ENCODE peak calls at places on chromosomes 2 and 18, in nine cellular contexts. T is naive B cell; Y is HTR-8/SVneo; C is amygdala; B is anterior cingulate cortex; J is stimulated activated CD4-positive, alpha-beta T cell treated with anti-CD3 and anti-CD28 coated beads, Interleukin-2, amount 100 ng/mL, for 48 hours; N is spleen; D is endothelial cell of umbilical vein; O is substantia nigra. R is an unnamed sample.

GRCh38 chr2:240605867-240606743 is 19.2 kb upstream of the GPR35 start:
- DNase-seq in O (no peak), B (no peak), T (no peak), J (no peak), D (no peak), N (peak), C (no peak), Y (no peak), R (no peak)

GRCh38 chr2:81583311-81584108 is 1279.0 kb upstream of the LRRTM1 start:
- DNase-seq in N (no peak), C (no peak), T (no peak), B (no peak), Y (no peak), O (no peak), J (no peak), D (no peak), R (no peak)

GRCh38 chr18:48931680-48932461 is 18.9 kb downstream of the SMAD7 start:
- DNase-seq in T (no peak), O (no peak), B (no peak), Y (no peak), N (no peak), C (no peak), D (peak), J (peak), R (no peak)

GRCh38 chr2:2826209-2826551 is 495.1 kb upstream of the MYT1L start:
- DNase-seq in B (no peak), O (no peak), Y (no peak), J (no peak), N (peak), T (no peak), C (no peak), D (no peak), R (no peak)

GRCh38 chr2:211181626-211182025 is 625.2 kb downstream of the CPS1 start:
- DNase-seq in O (no peak), N (no peak), J (no peak), T (no peak), Y (no peak), B (no peak), C (no peak), D (no peak), R (no peak)

GRCh38 chr2:42100696-42101585 is 53.1 kb downstream of the PKDCC start:
- DNase-seq in T (peak), Y (no peak), N (peak), J (peak), O (no peak), B (no peak), C (peak), D (peak), R (peak)

GRCh38 chr2:161165266-161165665 is 5.0 kb downstream of the TANK start:
- DNase-seq in T (no peak), N (no peak), O (no peak), D (no peak), J (no peak), Y (peak), C (no peak), B (no peak), R (no peak)

GRCh38 chr2:21183306-21183705 is 59.5 kb downstream of the TDRD15 start:
- DNase-seq in T (no peak), J (no peak), C (no peak), Y (no peak), N (no peak), O (no peak), D (no peak), B (no peak), R (no peak)

GRCh38 chr2:219095406-219095940 is 34.8 kb upstream of the IHH start:
- DNase-seq in T (no peak), Y (no peak), C (no peak), N (no peak), J (no peak), B (no peak), O (no peak), D (no peak), R (no peak)

GRCh38 chr2:64963719-64964118 is 25.5 kb upstream of the SLC1A4 start:
- DNase-seq in B (no peak), J (no peak), D (no peak), C (no peak), N (no peak), Y (no peak), T (no peak), O (no peak), R (no peak)

GRCh38 chr2:23478087-23478932 is 93.3 kb downstream of the KLHL29 start:
- DNase-seq in O (no peak), Y (no peak), B (no peak), D (no peak), T (no peak), C (no peak), N (no peak), J (no peak), R (peak)

GRCh38 chr2:102114290-102114721 is 28.2 kb upstream of the IL1R1 start:
- DNase-seq in B (no peak), Y (no peak), O (no peak), C (no peak), J (no peak), N (no peak), D (peak), T (no peak), R (no peak)

GRCh38 chr2:160257742-160258577 is 57.9 kb upstream of the ITGB6 start:
- DNase-seq in O (no peak), B (no peak), T (no peak), C (no peak), N (no peak), D (no peak), J (no peak), Y (no peak), R (peak)

GRCh38 chr2:47083886-47084682 is 71.0 kb downstream of the STPG4 start:
- DNase-seq in T (no peak), O (no peak), D (no peak), J (no peak), C (no peak), N (peak), Y (no peak), B (no peak), R (no peak)

GRCh38 chr2:85504434-85505261 is 34.3 kb upstream of the MAT2A start:
- DNase-seq in D (peak), O (no peak), C (no peak), T (no peak), Y (peak), N (no peak), B (no peak), J (no peak), R (no peak)